ENCODE peak calls at places on chromosomes 1 and 21, in seven cellular contexts. V, C, W, L, T, Y and U are unnamed samples.
A peak's percentile ranks its signal among the peaks of the same experiment; 100 is the strongest.

GRCh38 chr1:232988572-232989040 is 38.2 kb downstream of the NTPCR start:
- DNase-seq in L (no peak), V (peak; percentile 37), W (no peak), T (no peak), C (no peak), Y (peak; percentile 26), U (no peak)

GRCh38 chr1:180232521-180233043 is 2.5 kb downstream of the LHX4 start:
- DNase-seq in V (no peak), W (no peak), C (no peak), Y (no peak), T (no peak), L (no peak), U (no peak)

GRCh38 chr1:18738126-18738525 is 107.5 kb downstream of the PAX7 start:
- DNase-seq in L (no peak), C (no peak), W (no peak), T (no peak), Y (no peak), V (no peak), U (no peak)

GRCh38 chr1:229694053-229694693 is 68.1 kb downstream of the URB2 start:
- DNase-seq in W (peak; percentile 65), Y (peak; percentile 27), T (no peak), L (no peak), C (no peak), V (peak; percentile 77), U (no peak)

GRCh38 chr21:45818276-45818903 is 163.2 kb upstream of the COL6A1 start:
- DNase-seq in V (no peak), C (peak; percentile 7), W (no peak), T (no peak), L (no peak), Y (peak; percentile 45), U (no peak)

GRCh38 chr21:16116798-16117197 is 387.0 kb downstream of the USP25 start:
- DNase-seq in T (no peak), V (peak; percentile 26), W (no peak), Y (no peak), L (no peak), C (no peak), U (no peak)

GRCh38 chr1:111704776-111705175 is 34.4 kb downstream of the INKA2 start:
- DNase-seq in V (no peak), T (no peak), W (no peak), Y (no peak), L (no peak), C (no peak), U (no peak)

GRCh38 chr1:234535763-234536515 is 57.0 kb upstream of the TARBP1 start:
- DNase-seq in Y (no peak), W (peak; percentile 66), V (no peak), C (no peak), L (no peak), T (no peak), U (no peak)

GRCh38 chr1:237769916-237770315 is 120.8 kb downstream of the ZP4 start:
- DNase-seq in Y (no peak), V (no peak), C (no peak), T (no peak), L (no peak), W (no peak), U (no peak)